ENCODE peak calls at places on chromosome 5, in five cellular contexts. O is M059J, J is body of pancreas, H is T-helper 1 cell, W is Peyer's patch. X is an unnamed sample.

GRCh38 chr5:14299666-14300065 is 156.5 kb downstream of the TRIO start:
- DNase-seq in O (no peak), J (no peak), H (no peak), W (no peak), X (no peak)

GRCh38 chr5:32508806-32509805 is 64.6 kb upstream of the ZFR start:
- DNase-seq in O (peak; percentile 50), J (no peak), H (no peak), W (no peak), X (no peak)

GRCh38 chr5:142671801-142672200 is 14.1 kb downstream of the FGF1 start:
- DNase-seq in O (peak; percentile 63), J (no peak), H (no peak), W (no peak), X (no peak)

GRCh38 chr5:172086312-172086975 is 80.0 kb upstream of the FBXW11 start:
- DNase-seq in O (no peak), J (no peak), H (no peak), W (peak; percentile 36), X (no peak)

GRCh38 chr5:39448504-39449128 is 23.8 kb upstream of the DAB2 start:
- DNase-seq in O (no peak), J (no peak), H (no peak), W (peak; percentile 60), X (no peak)

GRCh38 chr5:27706832-27707231 is 668.4 kb upstream of the CDH9 start:
- DNase-seq in O (peak; percentile 76), J (no peak), H (no peak), W (no peak), X (no peak)

GRCh38 chr5:55829956-55830355 is 21.2 kb upstream of the IL31RA start:
- DNase-seq in O (no peak), J (no peak), H (peak; percentile 38), W (no peak), X (peak; percentile 20)

GRCh38 chr5:133245191-133246052 is 193.6 kb downstream of the HSPA4 start:
- DNase-seq in O (peak; percentile 96), J (no peak), H (peak; percentile 50), W (no peak), X (peak; percentile 79)

GRCh38 chr5:177351392-177352329 is at the start of gene LMAN2:
- DNase-seq in O (peak; percentile 95), J (peak; percentile 93), H (peak; percentile 96), W (peak; percentile 97), X (peak; percentile 97)

GRCh38 chr5:142857405-142857804 is 87.2 kb downstream of the ARHGAP26 start:
- DNase-seq in O (peak; percentile 28), J (no peak), H (no peak), W (no peak), X (no peak)

GRCh38 chr5:60295423-60295822 is 401.9 kb upstream of the PDE4D start:
- DNase-seq in O (peak; percentile 52), J (peak; percentile 40), H (no peak), W (no peak), X (peak; percentile 68)

GRCh38 chr5:168843277-168843997 is 264.3 kb upstream of the PANK3 start:
- DNase-seq in O (no peak), J (no peak), H (no peak), W (no peak), X (no peak)

GRCh38 chr5:125134216-125135081 is 388.0 kb upstream of the ZNF608 start:
- DNase-seq in O (peak; percentile 91), J (no peak), H (no peak), W (no peak), X (no peak)